ENCODE peak calls at places on chromosomes 3 and 15, in four cellular contexts. L is fibroblast of mammary gland, V is HCT116, C is endothelial cell. S is an unnamed sample.

GRCh38 chr3:53489401-53490130 is 4.8 kb upstream of the CACNA1D start:
- DNase-seq in C (no peak), V (no peak), L (no peak), S (no peak)

GRCh38 chr15:52066842-52067544 is 45.6 kb downstream of the BCL2L10 start:
- DNase-seq in L (no peak), V (no peak), C (no peak), S (no peak)

GRCh38 chr15:40029979-40030893 is 8.7 kb downstream of the SRP14 start:
- DNase-seq in C (peak; percentile 60), V (no peak), L (peak; percentile 35), S (no peak)

GRCh38 chr3:40211579-40211978 is 97.9 kb upstream of the EIF1B start:
- DNase-seq in L (peak; percentile 50), V (no peak), C (no peak), S (no peak)

GRCh38 chr15:25173241-25174028 is 218.6 kb downstream of the SNRPN start:
- DNase-seq in V (no peak), L (no peak), C (no peak), S (no peak)

GRCh38 chr15:31298707-31299172 is 27.9 kb upstream of the KLF13 start:
- DNase-seq in V (no peak), C (no peak), L (no peak), S (no peak)

GRCh38 chr3:62554264-62554799 is 181.0 kb upstream of the FEZF2 start:
- DNase-seq in L (peak; percentile 38), V (peak; percentile 26), C (peak; percentile 20), S (no peak)

GRCh38 chr15:76327191-76328105 is 9.1 kb upstream of the ISL2 start:
- DNase-seq in V (no peak), C (no peak), L (no peak), S (no peak)

GRCh38 chr3:120468635-120469295 is 18.0 kb upstream of the FSTL1 start:
- DNase-seq in V (no peak), C (no peak), L (no peak), S (no peak)

GRCh38 chr3:128983293-128984069 is 10.4 kb downstream of the CFAP92 start:
- DNase-seq in C (no peak), L (no peak), V (no peak), S (no peak)

GRCh38 chr3:129938140-129938930 is 36.2 kb upstream of the TRH start:
- DNase-seq in V (no peak), L (no peak), C (no peak), S (no peak)

GRCh38 chr3:30502742-30503073 is 103.7 kb upstream of the TGFBR2 start:
- DNase-seq in L (peak; percentile 75), C (no peak), V (no peak), S (no peak)

DNA sequence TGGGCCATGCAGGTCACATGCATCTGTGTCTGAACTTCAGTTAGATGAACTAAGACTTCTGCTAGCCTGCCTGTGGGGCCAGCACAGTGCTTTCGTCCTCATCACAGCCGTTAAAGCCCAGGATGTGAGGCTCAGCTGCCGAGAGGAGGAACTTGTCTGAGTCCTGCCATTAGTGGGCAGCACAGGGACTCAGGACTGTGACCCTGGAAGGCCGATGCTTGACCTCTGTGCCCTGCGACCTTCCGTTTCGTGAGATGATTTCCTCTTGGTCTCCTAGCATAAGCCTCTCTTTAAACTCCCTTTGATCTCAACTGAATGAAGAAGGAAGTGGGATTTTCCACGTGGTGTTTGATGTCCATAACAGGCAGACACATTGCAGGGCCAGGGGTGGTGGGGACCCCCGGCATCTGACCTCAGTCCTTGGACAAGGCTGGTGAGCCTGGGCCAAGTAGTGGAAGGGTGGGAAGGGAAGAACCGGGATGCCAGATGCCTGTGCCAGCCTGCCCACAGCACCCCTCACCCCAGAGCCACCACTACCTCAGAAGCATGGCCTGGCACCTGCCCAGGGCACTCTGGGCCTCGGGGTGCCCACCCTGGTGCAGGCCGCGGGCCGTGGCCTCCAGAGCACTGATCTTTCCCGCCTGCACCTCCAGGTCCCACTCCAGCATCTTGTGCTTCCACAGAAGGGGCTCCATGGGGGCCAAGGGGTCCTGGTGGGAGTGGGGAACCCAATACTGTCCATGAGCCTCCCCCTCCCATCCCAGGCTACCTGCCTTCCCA is 21.6 kb downstream of the PLA2G4B start:
- DNase-seq in L (no peak), C (no peak), V (no peak), S (no peak)
- TF ChIP-seq CTCF in L (no peak), C (no peak), V (no peak), S (no peak)

DNA sequence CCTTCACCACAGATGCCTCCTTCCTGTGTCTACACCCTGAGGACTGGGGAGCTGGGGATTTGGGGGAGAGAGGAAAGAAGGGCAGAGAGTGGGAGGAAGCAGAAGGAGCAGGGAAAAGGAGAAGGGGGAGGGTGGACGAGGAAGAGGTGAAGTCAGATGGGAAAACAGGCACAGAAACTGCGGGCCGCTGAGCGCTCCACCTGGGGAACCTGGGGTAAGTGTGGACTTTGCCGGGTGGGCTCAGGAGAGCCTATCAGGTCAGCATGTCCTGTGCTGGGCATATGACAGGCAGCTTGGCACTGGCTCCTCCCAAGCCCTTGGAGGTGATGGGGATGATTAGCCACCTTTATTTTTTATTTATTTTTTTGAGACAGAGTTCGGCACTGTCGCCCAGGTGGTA is 62.6 kb downstream of the CORO2B start:
- DNase-seq in C (no peak), L (no peak), V (no peak), S (no peak)
- TF ChIP-seq CTCF in C (no peak), L (no peak), V (no peak), S (no peak)

GRCh38 chr3:126304291-126304690 is 52.9 kb downstream of the KLF15 start:
- DNase-seq in V (no peak), L (no peak), C (no peak), S (no peak)

GRCh38 chr3:126305427-126305826 is 51.8 kb downstream of the KLF15 start:
- DNase-seq in L (no peak), V (no peak), C (no peak), S (no peak)

GRCh38 chr3:126303272-126303671 is 53.9 kb downstream of the KLF15 start:
- DNase-seq in C (no peak), L (no peak), V (no peak), S (no peak)

GRCh38 chr3:126306397-126306796 is 50.8 kb downstream of the KLF15 start:
- DNase-seq in C (no peak), V (no peak), L (no peak), S (no peak)

GRCh38 chr3:126304704-126305103 is 52.5 kb downstream of the KLF15 start:
- DNase-seq in L (peak; percentile 54), C (no peak), V (no peak), S (no peak)
- TF ChIP-seq CTCF in L (no peak), C (no peak), V (no peak), S (no peak)

DNA sequence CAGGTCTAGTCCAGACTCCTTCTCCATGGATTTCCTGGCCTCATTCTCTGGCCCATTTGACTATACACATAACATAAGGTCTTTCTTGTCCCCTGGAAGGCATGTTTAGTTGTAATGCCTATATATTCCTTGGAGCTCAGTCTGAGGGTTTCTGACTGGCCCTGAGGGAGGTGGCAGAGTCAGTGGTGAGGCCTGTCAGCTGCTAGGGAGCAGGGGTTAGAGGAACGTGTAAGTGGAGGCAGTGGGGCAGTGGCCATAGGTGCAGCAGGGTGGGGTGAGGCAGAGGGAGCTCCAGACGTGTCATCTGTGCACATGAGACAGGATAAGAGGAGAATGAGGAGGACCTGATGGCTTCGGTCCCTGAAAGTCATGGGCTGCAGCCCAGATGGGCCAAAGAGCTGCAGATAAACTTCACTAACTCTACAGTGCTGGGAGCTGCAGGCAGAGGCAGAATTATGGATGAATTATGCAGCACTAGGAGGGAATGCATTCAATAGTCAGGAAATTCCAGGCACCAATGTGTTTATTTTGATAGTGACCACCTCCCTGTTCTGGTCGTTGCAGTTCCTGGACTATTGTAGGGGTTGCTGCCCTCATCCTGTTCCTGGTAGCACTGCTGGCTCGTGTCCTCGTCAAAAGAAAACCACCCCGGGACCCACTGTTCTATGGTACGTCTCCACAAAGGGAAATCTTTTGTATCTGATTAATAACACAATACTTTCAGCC is 5.0 kb downstream of the TM6SF1 start:
- DNase-seq in V (no peak), L (peak; percentile 60), C (peak; percentile 38), S (no peak)
- TF ChIP-seq CTCF in V (no peak), L (no peak), C (no peak), S (no peak)

DNA sequence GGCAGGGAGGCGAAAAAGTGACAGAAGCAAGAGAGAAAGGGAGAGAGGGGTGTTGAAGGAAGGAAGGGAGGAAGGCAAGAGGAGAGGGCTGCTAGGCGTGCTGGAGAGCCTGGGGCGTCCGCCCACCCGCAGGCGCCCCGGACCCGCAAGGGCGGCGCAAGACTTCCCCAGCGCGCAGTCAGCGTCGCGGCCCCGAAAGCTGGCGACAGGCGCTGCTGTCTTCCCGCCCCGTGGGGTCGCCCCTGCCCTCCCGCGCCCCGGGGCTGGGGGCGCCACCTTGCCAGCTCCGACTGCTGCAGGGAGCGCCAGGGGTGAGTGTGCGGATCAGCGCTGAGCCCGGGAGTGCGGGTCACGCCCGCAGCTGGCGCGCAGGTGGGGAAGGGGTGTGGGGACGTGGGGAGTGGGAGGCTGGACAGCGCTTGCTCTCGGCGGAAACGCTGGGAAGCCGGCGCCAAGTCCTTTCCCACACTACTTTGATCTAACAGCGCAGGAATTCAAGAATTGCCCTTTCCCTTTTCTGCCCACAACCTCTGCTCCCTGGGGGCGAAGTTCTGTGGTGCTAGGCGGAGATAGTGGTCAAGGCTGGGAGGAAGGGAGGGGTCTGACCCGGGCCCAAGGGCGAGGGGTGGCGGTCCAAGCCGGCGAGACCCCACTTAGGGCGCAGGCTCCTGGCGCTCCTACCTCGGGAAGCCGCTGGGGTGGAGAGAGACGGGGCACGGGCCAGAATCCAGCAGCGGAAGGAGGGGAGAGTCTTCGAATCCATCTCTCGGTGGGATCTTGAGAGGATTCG is 266.1 kb downstream of the CGGBP1 start:
- DNase-seq in L (no peak), V (no peak), C (peak; percentile 42), S (peak; percentile 53)
- TF ChIP-seq CTCF in L (no peak), V (no peak), C (no peak), S (peak; percentile 48)

DNA sequence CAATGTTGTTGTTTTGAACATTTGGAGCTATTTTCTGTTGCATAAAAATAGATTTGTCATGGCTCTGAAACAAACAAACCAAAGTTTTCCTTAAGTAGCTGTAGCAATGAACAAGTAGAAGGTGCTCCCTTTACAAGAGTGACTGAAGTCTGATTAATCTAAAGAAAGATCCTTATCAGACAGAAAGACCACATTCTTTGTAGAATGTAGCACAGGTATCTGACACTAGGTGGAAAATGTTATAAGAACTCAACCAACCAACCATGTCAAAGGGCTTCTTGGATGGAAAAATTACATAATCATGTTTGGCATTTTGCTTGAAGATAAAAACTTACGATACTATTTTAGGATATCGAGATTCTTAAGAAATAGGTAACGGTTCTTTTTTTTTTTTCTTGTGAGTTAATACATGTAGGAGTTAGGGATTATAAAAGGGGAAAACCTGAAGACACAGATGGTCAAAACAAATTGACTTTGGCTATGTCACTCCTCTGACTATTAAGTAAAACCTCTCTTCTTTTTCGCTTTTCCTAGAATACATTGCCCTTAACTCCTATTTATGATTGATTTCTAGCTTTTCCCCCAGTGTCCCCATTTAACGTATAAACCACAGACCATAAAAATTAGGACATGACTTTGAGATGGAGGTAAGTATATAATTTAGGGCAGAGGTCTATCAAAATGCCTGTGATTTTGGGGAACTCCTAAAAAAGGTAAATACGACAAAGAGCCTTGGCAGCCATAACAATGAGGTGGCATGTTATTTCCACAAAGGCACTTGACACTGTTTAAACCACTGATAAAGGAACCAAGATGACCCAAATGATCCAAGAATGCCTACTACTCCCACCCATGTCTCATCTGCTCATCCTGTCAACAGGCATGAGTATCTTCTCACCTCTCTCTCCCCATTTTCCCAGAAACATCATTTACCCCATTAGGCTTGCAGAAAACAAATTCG is 72.0 kb downstream of the CCR4 start:
- DNase-seq in V (no peak), C (no peak), L (no peak), S (no peak)
- TF ChIP-seq CTCF in V (no peak), C (no peak), L (no peak), S (no peak)